ENCODE peak calls at places on chromosomes 4 and X, in nine cellular contexts. One of them, this sample, is unnamed.

GRCh38 chrX:45771114-45771513 is 570.4 kb upstream of the DIPK2B start:
- DNase-seq in germinal center: no peak
- DNase-seq in CD4-positive, CD25-positive, alpha-beta regulatory T cell: no peak
- DNase-seq in activated T-cell treated with anti-CD3 and anti-CD28 coated beads, Interleukin-2, amount 50 U/mL, for 72 hours: no peak
- DNase-seq in ELF-1: peak; percentile 56
- DNase-seq in globus pallidus: no peak
- DNase-seq in stimulated activated CD8-positive, alpha-beta memory T cell treated with anti-CD3 and anti-CD28 coated beads, Interleukin-15, amount 100 ng/mL, for 24 hours: no peak
- DNase-seq in aorta: peak; percentile 54
- DNase-seq in HuH-7.5: no peak
- DNase-seq in this sample: no peak

GRCh38 chrX:17078031-17078730 is 131.7 kb downstream of the REPS2 start:
- DNase-seq in ELF-1: no peak
- DNase-seq in stimulated activated CD8-positive, alpha-beta memory T cell treated with anti-CD3 and anti-CD28 coated beads, Interleukin-15, amount 100 ng/mL, for 24 hours: no peak
- DNase-seq in aorta: no peak
- DNase-seq in globus pallidus: no peak
- DNase-seq in activated T-cell treated with anti-CD3 and anti-CD28 coated beads, Interleukin-2, amount 50 U/mL, for 72 hours: no peak
- DNase-seq in CD4-positive, CD25-positive, alpha-beta regulatory T cell: no peak
- DNase-seq in HuH-7.5: no peak
- DNase-seq in germinal center: no peak
- DNase-seq in this sample: no peak

GRCh38 chr4:1384675-1385372 is 21.4 kb downstream of the NKX1-1 start:
- DNase-seq in CD4-positive, CD25-positive, alpha-beta regulatory T cell: no peak
- DNase-seq in aorta: peak; percentile 32
- DNase-seq in activated T-cell treated with anti-CD3 and anti-CD28 coated beads, Interleukin-2, amount 50 U/mL, for 72 hours: no peak
- DNase-seq in ELF-1: no peak
- DNase-seq in globus pallidus: no peak
- DNase-seq in stimulated activated CD8-positive, alpha-beta memory T cell treated with anti-CD3 and anti-CD28 coated beads, Interleukin-15, amount 100 ng/mL, for 24 hours: no peak
- DNase-seq in HuH-7.5: no peak
- DNase-seq in germinal center: no peak
- DNase-seq in this sample: no peak

GRCh38 chr4:20723019-20723418 is 22.8 kb downstream of the PACRGL start:
- DNase-seq in ELF-1: no peak
- DNase-seq in activated T-cell treated with anti-CD3 and anti-CD28 coated beads, Interleukin-2, amount 50 U/mL, for 72 hours: no peak
- DNase-seq in stimulated activated CD8-positive, alpha-beta memory T cell treated with anti-CD3 and anti-CD28 coated beads, Interleukin-15, amount 100 ng/mL, for 24 hours: no peak
- DNase-seq in CD4-positive, CD25-positive, alpha-beta regulatory T cell: no peak
- DNase-seq in aorta: no peak
- DNase-seq in HuH-7.5: no peak
- DNase-seq in globus pallidus: no peak
- DNase-seq in germinal center: no peak
- DNase-seq in this sample: no peak

GRCh38 chr4:60201052-60201673 is 999.0 kb upstream of the ADGRL3 start:
- DNase-seq in HuH-7.5: no peak
- DNase-seq in aorta: peak; percentile 43
- DNase-seq in CD4-positive, CD25-positive, alpha-beta regulatory T cell: peak; percentile 39
- DNase-seq in germinal center: peak; percentile 5
- DNase-seq in globus pallidus: peak; percentile 53
- DNase-seq in ELF-1: peak; percentile 48
- DNase-seq in activated T-cell treated with anti-CD3 and anti-CD28 coated beads, Interleukin-2, amount 50 U/mL, for 72 hours: peak; percentile 29
- DNase-seq in stimulated activated CD8-positive, alpha-beta memory T cell treated with anti-CD3 and anti-CD28 coated beads, Interleukin-15, amount 100 ng/mL, for 24 hours: no peak
- DNase-seq in this sample: peak; percentile 24

GRCh38 chr4:38442073-38442788 is 221.8 kb upstream of the KLF3 start:
- DNase-seq in germinal center: no peak
- DNase-seq in activated T-cell treated with anti-CD3 and anti-CD28 coated beads, Interleukin-2, amount 50 U/mL, for 72 hours: no peak
- DNase-seq in ELF-1: no peak
- DNase-seq in CD4-positive, CD25-positive, alpha-beta regulatory T cell: no peak
- DNase-seq in globus pallidus: no peak
- DNase-seq in stimulated activated CD8-positive, alpha-beta memory T cell treated with anti-CD3 and anti-CD28 coated beads, Interleukin-15, amount 100 ng/mL, for 24 hours: no peak
- DNase-seq in aorta: no peak
- DNase-seq in HuH-7.5: no peak
- DNase-seq in this sample: no peak

GRCh38 chr4:121668368-121669162 is 28.2 kb downstream of the ANXA5 start:
- DNase-seq in ELF-1: no peak
- DNase-seq in aorta: no peak
- DNase-seq in CD4-positive, CD25-positive, alpha-beta regulatory T cell: no peak
- DNase-seq in activated T-cell treated with anti-CD3 and anti-CD28 coated beads, Interleukin-2, amount 50 U/mL, for 72 hours: no peak
- DNase-seq in stimulated activated CD8-positive, alpha-beta memory T cell treated with anti-CD3 and anti-CD28 coated beads, Interleukin-15, amount 100 ng/mL, for 24 hours: no peak
- DNase-seq in HuH-7.5: no peak
- DNase-seq in globus pallidus: no peak
- DNase-seq in germinal center: no peak
- DNase-seq in this sample: no peak

GRCh38 chrX:110315541-110315940 is 2.3 kb downstream of the AMMECR1 start:
- DNase-seq in ELF-1: no peak
- DNase-seq in germinal center: no peak
- DNase-seq in CD4-positive, CD25-positive, alpha-beta regulatory T cell: no peak
- DNase-seq in globus pallidus: no peak
- DNase-seq in HuH-7.5: no peak
- DNase-seq in activated T-cell treated with anti-CD3 and anti-CD28 coated beads, Interleukin-2, amount 50 U/mL, for 72 hours: no peak
- DNase-seq in aorta: no peak
- DNase-seq in stimulated activated CD8-positive, alpha-beta memory T cell treated with anti-CD3 and anti-CD28 coated beads, Interleukin-15, amount 100 ng/mL, for 24 hours: no peak
- DNase-seq in this sample: no peak

GRCh38 chrX:75273483-75273882 is 402 bp upstream of the UPRT start:
- DNase-seq in globus pallidus: peak; percentile 24
- DNase-seq in activated T-cell treated with anti-CD3 and anti-CD28 coated beads, Interleukin-2, amount 50 U/mL, for 72 hours: no peak
- DNase-seq in germinal center: no peak
- DNase-seq in CD4-positive, CD25-positive, alpha-beta regulatory T cell: no peak
- DNase-seq in ELF-1: no peak
- DNase-seq in stimulated activated CD8-positive, alpha-beta memory T cell treated with anti-CD3 and anti-CD28 coated beads, Interleukin-15, amount 100 ng/mL, for 24 hours: no peak
- DNase-seq in aorta: no peak
- DNase-seq in HuH-7.5: no peak
- DNase-seq in this sample: no peak

GRCh38 chr4:103996637-103997036 is 276.9 kb upstream of the TACR3 start:
- DNase-seq in germinal center: no peak
- DNase-seq in stimulated activated CD8-positive, alpha-beta memory T cell treated with anti-CD3 and anti-CD28 coated beads, Interleukin-15, amount 100 ng/mL, for 24 hours: no peak
- DNase-seq in ELF-1: peak; percentile 88
- DNase-seq in HuH-7.5: peak; percentile 13
- DNase-seq in globus pallidus: peak; percentile 55
- DNase-seq in aorta: no peak
- DNase-seq in activated T-cell treated with anti-CD3 and anti-CD28 coated beads, Interleukin-2, amount 50 U/mL, for 72 hours: no peak
- DNase-seq in CD4-positive, CD25-positive, alpha-beta regulatory T cell: no peak
- DNase-seq in this sample: peak; percentile 21

GRCh38 chr4:95549246-95550138 is 719 bp upstream of the UNC5C start:
- DNase-seq in activated T-cell treated with anti-CD3 and anti-CD28 coated beads, Interleukin-2, amount 50 U/mL, for 72 hours: peak; percentile 51
- DNase-seq in germinal center: no peak
- DNase-seq in ELF-1: peak; percentile 70
- DNase-seq in HuH-7.5: no peak
- DNase-seq in aorta: peak; percentile 70
- DNase-seq in globus pallidus: peak; percentile 87
- DNase-seq in CD4-positive, CD25-positive, alpha-beta regulatory T cell: peak; percentile 49
- DNase-seq in stimulated activated CD8-positive, alpha-beta memory T cell treated with anti-CD3 and anti-CD28 coated beads, Interleukin-15, amount 100 ng/mL, for 24 hours: no peak
- DNase-seq in this sample: no peak

GRCh38 chr4:128600996-128601857 is 208.3 kb upstream of the JADE1 start:
- DNase-seq in aorta: no peak
- DNase-seq in germinal center: no peak
- DNase-seq in globus pallidus: peak; percentile 47
- DNase-seq in activated T-cell treated with anti-CD3 and anti-CD28 coated beads, Interleukin-2, amount 50 U/mL, for 72 hours: no peak
- DNase-seq in CD4-positive, CD25-positive, alpha-beta regulatory T cell: no peak
- DNase-seq in stimulated activated CD8-positive, alpha-beta memory T cell treated with anti-CD3 and anti-CD28 coated beads, Interleukin-15, amount 100 ng/mL, for 24 hours: no peak
- DNase-seq in HuH-7.5: peak; percentile 7
- DNase-seq in ELF-1: peak; percentile 59
- DNase-seq in this sample: peak; percentile 77

GRCh38 chr4:94802091-94802490 is 44.3 kb downstream of the BMPR1B start:
- DNase-seq in HuH-7.5: no peak
- DNase-seq in activated T-cell treated with anti-CD3 and anti-CD28 coated beads, Interleukin-2, amount 50 U/mL, for 72 hours: no peak
- DNase-seq in globus pallidus: peak; percentile 49
- DNase-seq in CD4-positive, CD25-positive, alpha-beta regulatory T cell: no peak
- DNase-seq in germinal center: no peak
- DNase-seq in ELF-1: no peak
- DNase-seq in aorta: no peak
- DNase-seq in stimulated activated CD8-positive, alpha-beta memory T cell treated with anti-CD3 and anti-CD28 coated beads, Interleukin-15, amount 100 ng/mL, for 24 hours: no peak
- DNase-seq in this sample: no peak

GRCh38 chr4:24179201-24179840 is 289.5 kb upstream of the PPARGC1A start:
- DNase-seq in HuH-7.5: no peak
- DNase-seq in activated T-cell treated with anti-CD3 and anti-CD28 coated beads, Interleukin-2, amount 50 U/mL, for 72 hours: no peak
- DNase-seq in ELF-1: no peak
- DNase-seq in stimulated activated CD8-positive, alpha-beta memory T cell treated with anti-CD3 and anti-CD28 coated beads, Interleukin-15, amount 100 ng/mL, for 24 hours: no peak
- DNase-seq in CD4-positive, CD25-positive, alpha-beta regulatory T cell: no peak
- DNase-seq in germinal center: no peak
- DNase-seq in aorta: no peak
- DNase-seq in globus pallidus: no peak
- DNase-seq in this sample: no peak

GRCh38 chrX:51148848-51149247 is 183.8 kb upstream of the NUDT10 start:
- DNase-seq in stimulated activated CD8-positive, alpha-beta memory T cell treated with anti-CD3 and anti-CD28 coated beads, Interleukin-15, amount 100 ng/mL, for 24 hours: no peak
- DNase-seq in aorta: no peak
- DNase-seq in germinal center: no peak
- DNase-seq in activated T-cell treated with anti-CD3 and anti-CD28 coated beads, Interleukin-2, amount 50 U/mL, for 72 hours: no peak
- DNase-seq in ELF-1: peak; percentile 87
- DNase-seq in globus pallidus: no peak
- DNase-seq in HuH-7.5: no peak
- DNase-seq in CD4-positive, CD25-positive, alpha-beta regulatory T cell: no peak
- DNase-seq in this sample: no peak

GRCh38 chrX:77668391-77669237 is 117.4 kb downstream of the ATRX start:
- DNase-seq in activated T-cell treated with anti-CD3 and anti-CD28 coated beads, Interleukin-2, amount 50 U/mL, for 72 hours: no peak
- DNase-seq in HuH-7.5: no peak
- DNase-seq in ELF-1: no peak
- DNase-seq in globus pallidus: no peak
- DNase-seq in stimulated activated CD8-positive, alpha-beta memory T cell treated with anti-CD3 and anti-CD28 coated beads, Interleukin-15, amount 100 ng/mL, for 24 hours: no peak
- DNase-seq in germinal center: no peak
- DNase-seq in aorta: no peak
- DNase-seq in CD4-positive, CD25-positive, alpha-beta regulatory T cell: peak; percentile 5
- DNase-seq in this sample: no peak

GRCh38 chr4:10737335-10737734 is 52.8 kb upstream of the CLNK start:
- DNase-seq in activated T-cell treated with anti-CD3 and anti-CD28 coated beads, Interleukin-2, amount 50 U/mL, for 72 hours: no peak
- DNase-seq in globus pallidus: no peak
- DNase-seq in HuH-7.5: no peak
- DNase-seq in stimulated activated CD8-positive, alpha-beta memory T cell treated with anti-CD3 and anti-CD28 coated beads, Interleukin-15, amount 100 ng/mL, for 24 hours: no peak
- DNase-seq in aorta: no peak
- DNase-seq in CD4-positive, CD25-positive, alpha-beta regulatory T cell: no peak
- DNase-seq in germinal center: no peak
- DNase-seq in ELF-1: no peak
- DNase-seq in this sample: no peak

GRCh38 chrX:39688576-39689373 is 409.0 kb downstream of the BCOR start:
- DNase-seq in globus pallidus: peak; percentile 81
- DNase-seq in activated T-cell treated with anti-CD3 and anti-CD28 coated beads, Interleukin-2, amount 50 U/mL, for 72 hours: peak; percentile 27
- DNase-seq in stimulated activated CD8-positive, alpha-beta memory T cell treated with anti-CD3 and anti-CD28 coated beads, Interleukin-15, amount 100 ng/mL, for 24 hours: no peak
- DNase-seq in ELF-1: peak; percentile 93
- DNase-seq in aorta: peak; percentile 63
- DNase-seq in CD4-positive, CD25-positive, alpha-beta regulatory T cell: peak; percentile 29
- DNase-seq in HuH-7.5: no peak
- DNase-seq in germinal center: peak; percentile 10
- DNase-seq in this sample: peak; percentile 78

GRCh38 chr4:120071192-120071795 is 4.6 kb upstream of the MAD2L1 start:
- DNase-seq in stimulated activated CD8-positive, alpha-beta memory T cell treated with anti-CD3 and anti-CD28 coated beads, Interleukin-15, amount 100 ng/mL, for 24 hours: no peak
- DNase-seq in aorta: no peak
- DNase-seq in germinal center: peak; percentile 49
- DNase-seq in ELF-1: peak; percentile 30
- DNase-seq in globus pallidus: peak; percentile 68
- DNase-seq in activated T-cell treated with anti-CD3 and anti-CD28 coated beads, Interleukin-2, amount 50 U/mL, for 72 hours: peak; percentile 57
- DNase-seq in HuH-7.5: no peak
- DNase-seq in CD4-positive, CD25-positive, alpha-beta regulatory T cell: peak; percentile 68
- DNase-seq in this sample: peak; percentile 9

GRCh38 chrX:137031517-137032377 is 2.0 kb downstream of the GPR101 start:
- DNase-seq in stimulated activated CD8-positive, alpha-beta memory T cell treated with anti-CD3 and anti-CD28 coated beads, Interleukin-15, amount 100 ng/mL, for 24 hours: no peak
- DNase-seq in aorta: no peak
- DNase-seq in activated T-cell treated with anti-CD3 and anti-CD28 coated beads, Interleukin-2, amount 50 U/mL, for 72 hours: peak; percentile 46
- DNase-seq in globus pallidus: peak; percentile 11
- DNase-seq in germinal center: peak; percentile 31
- DNase-seq in ELF-1: peak; percentile 82
- DNase-seq in HuH-7.5: no peak
- DNase-seq in CD4-positive, CD25-positive, alpha-beta regulatory T cell: peak; percentile 66
- DNase-seq in this sample: peak; percentile 42

GRCh38 chrX:86455495-86455894 is 307.2 kb downstream of the DACH2 start:
- DNase-seq in activated T-cell treated with anti-CD3 and anti-CD28 coated beads, Interleukin-2, amount 50 U/mL, for 72 hours: no peak
- DNase-seq in germinal center: no peak
- DNase-seq in HuH-7.5: no peak
- DNase-seq in stimulated activated CD8-positive, alpha-beta memory T cell treated with anti-CD3 and anti-CD28 coated beads, Interleukin-15, amount 100 ng/mL, for 24 hours: no peak
- DNase-seq in aorta: no peak
- DNase-seq in CD4-positive, CD25-positive, alpha-beta regulatory T cell: no peak
- DNase-seq in ELF-1: peak; percentile 2
- DNase-seq in globus pallidus: no peak
- DNase-seq in this sample: no peak

GRCh38 chrX:48747415-48748026 is 14.0 kb upstream of the GLOD5 start:
- DNase-seq in ELF-1: peak; percentile 13
- DNase-seq in stimulated activated CD8-positive, alpha-beta memory T cell treated with anti-CD3 and anti-CD28 coated beads, Interleukin-15, amount 100 ng/mL, for 24 hours: no peak
- DNase-seq in CD4-positive, CD25-positive, alpha-beta regulatory T cell: no peak
- DNase-seq in globus pallidus: no peak
- DNase-seq in activated T-cell treated with anti-CD3 and anti-CD28 coated beads, Interleukin-2, amount 50 U/mL, for 72 hours: no peak
- DNase-seq in aorta: no peak
- DNase-seq in HuH-7.5: no peak
- DNase-seq in germinal center: no peak
- DNase-seq in this sample: no peak

GRCh38 chr4:27003602-27004238 is 143.1 kb downstream of the STIM2 start:
- DNase-seq in stimulated activated CD8-positive, alpha-beta memory T cell treated with anti-CD3 and anti-CD28 coated beads, Interleukin-15, amount 100 ng/mL, for 24 hours: no peak
- DNase-seq in CD4-positive, CD25-positive, alpha-beta regulatory T cell: peak; percentile 37
- DNase-seq in ELF-1: no peak
- DNase-seq in globus pallidus: no peak
- DNase-seq in germinal center: no peak
- DNase-seq in aorta: no peak
- DNase-seq in activated T-cell treated with anti-CD3 and anti-CD28 coated beads, Interleukin-2, amount 50 U/mL, for 72 hours: peak; percentile 28
- DNase-seq in HuH-7.5: no peak
- DNase-seq in this sample: no peak

GRCh38 chrX:73127700-73128241 is 48.5 kb upstream of the PABPC1L2A start:
- DNase-seq in globus pallidus: peak; percentile 37
- DNase-seq in germinal center: no peak
- DNase-seq in stimulated activated CD8-positive, alpha-beta memory T cell treated with anti-CD3 and anti-CD28 coated beads, Interleukin-15, amount 100 ng/mL, for 24 hours: no peak
- DNase-seq in HuH-7.5: no peak
- DNase-seq in ELF-1: peak; percentile 50
- DNase-seq in aorta: no peak
- DNase-seq in CD4-positive, CD25-positive, alpha-beta regulatory T cell: no peak
- DNase-seq in activated T-cell treated with anti-CD3 and anti-CD28 coated beads, Interleukin-2, amount 50 U/mL, for 72 hours: peak; percentile 1
- DNase-seq in this sample: no peak

GRCh38 chr4:1241466-1241935 is 7.4 kb downstream of the CTBP1 start:
- DNase-seq in HuH-7.5: peak; percentile 18
- DNase-seq in globus pallidus: no peak
- DNase-seq in stimulated activated CD8-positive, alpha-beta memory T cell treated with anti-CD3 and anti-CD28 coated beads, Interleukin-15, amount 100 ng/mL, for 24 hours: no peak
- DNase-seq in aorta: no peak
- DNase-seq in ELF-1: no peak
- DNase-seq in CD4-positive, CD25-positive, alpha-beta regulatory T cell: no peak
- DNase-seq in activated T-cell treated with anti-CD3 and anti-CD28 coated beads, Interleukin-2, amount 50 U/mL, for 72 hours: no peak
- DNase-seq in germinal center: no peak
- DNase-seq in this sample: no peak

GRCh38 chr4:101851671-101852070 is 61.1 kb downstream of the BANK1 start:
- DNase-seq in stimulated activated CD8-positive, alpha-beta memory T cell treated with anti-CD3 and anti-CD28 coated beads, Interleukin-15, amount 100 ng/mL, for 24 hours: no peak
- DNase-seq in globus pallidus: no peak
- DNase-seq in activated T-cell treated with anti-CD3 and anti-CD28 coated beads, Interleukin-2, amount 50 U/mL, for 72 hours: no peak
- DNase-seq in CD4-positive, CD25-positive, alpha-beta regulatory T cell: no peak
- DNase-seq in germinal center: no peak
- DNase-seq in HuH-7.5: no peak
- DNase-seq in aorta: no peak
- DNase-seq in ELF-1: no peak
- DNase-seq in this sample: no peak

GRCh38 chr4:173506780-173507211 is 23.2 kb downstream of the HAND2 start:
- DNase-seq in aorta: no peak
- DNase-seq in ELF-1: no peak
- DNase-seq in HuH-7.5: no peak
- DNase-seq in globus pallidus: no peak
- DNase-seq in stimulated activated CD8-positive, alpha-beta memory T cell treated with anti-CD3 and anti-CD28 coated beads, Interleukin-15, amount 100 ng/mL, for 24 hours: no peak
- DNase-seq in germinal center: no peak
- DNase-seq in activated T-cell treated with anti-CD3 and anti-CD28 coated beads, Interleukin-2, amount 50 U/mL, for 72 hours: no peak
- DNase-seq in CD4-positive, CD25-positive, alpha-beta regulatory T cell: no peak
- DNase-seq in this sample: no peak

GRCh38 chr4:87717276-87718031 is 67.4 kb downstream of the DMP1 start:
- DNase-seq in HuH-7.5: no peak
- DNase-seq in stimulated activated CD8-positive, alpha-beta memory T cell treated with anti-CD3 and anti-CD28 coated beads, Interleukin-15, amount 100 ng/mL, for 24 hours: no peak
- DNase-seq in activated T-cell treated with anti-CD3 and anti-CD28 coated beads, Interleukin-2, amount 50 U/mL, for 72 hours: no peak
- DNase-seq in ELF-1: no peak
- DNase-seq in aorta: no peak
- DNase-seq in germinal center: no peak
- DNase-seq in globus pallidus: no peak
- DNase-seq in CD4-positive, CD25-positive, alpha-beta regulatory T cell: no peak
- DNase-seq in this sample: no peak

GRCh38 chrX:3346436-3347329 is at the start of gene MXRA5:
- DNase-seq in germinal center: no peak
- DNase-seq in aorta: peak; percentile 48
- DNase-seq in activated T-cell treated with anti-CD3 and anti-CD28 coated beads, Interleukin-2, amount 50 U/mL, for 72 hours: no peak
- DNase-seq in globus pallidus: no peak
- DNase-seq in HuH-7.5: no peak
- DNase-seq in stimulated activated CD8-positive, alpha-beta memory T cell treated with anti-CD3 and anti-CD28 coated beads, Interleukin-15, amount 100 ng/mL, for 24 hours: no peak
- DNase-seq in CD4-positive, CD25-positive, alpha-beta regulatory T cell: no peak
- DNase-seq in ELF-1: peak; percentile 84
- DNase-seq in this sample: peak; percentile 52

GRCh38 chrX:31981546-31982062 is 909.8 kb upstream of the FTHL17 start:
- DNase-seq in activated T-cell treated with anti-CD3 and anti-CD28 coated beads, Interleukin-2, amount 50 U/mL, for 72 hours: no peak
- DNase-seq in ELF-1: no peak
- DNase-seq in stimulated activated CD8-positive, alpha-beta memory T cell treated with anti-CD3 and anti-CD28 coated beads, Interleukin-15, amount 100 ng/mL, for 24 hours: no peak
- DNase-seq in CD4-positive, CD25-positive, alpha-beta regulatory T cell: no peak
- DNase-seq in HuH-7.5: no peak
- DNase-seq in germinal center: no peak
- DNase-seq in aorta: no peak
- DNase-seq in globus pallidus: no peak
- DNase-seq in this sample: no peak

This sample was measured in pancreas.